ENCODE peak calls at places on chromosomes 7 and 10, in seven cellular contexts. One of them, this sample, is unnamed.

GRCh38 chr7:127751723-127752448 is 99.9 kb downstream of the SND1 start:
- DNase-seq in HCT116: no peak
- DNase-seq in A549: no peak
- DNase-seq in upper lobe of right lung: no peak
- DNase-seq in fibroblast of lung: peak
- DNase-seq in BJ: no peak
- DNase-seq in tibial artery: no peak
- DNase-seq in this sample: no peak

GRCh38 chr7:144534196-144534595 is 130.7 kb upstream of the NOBOX start:
- DNase-seq in HCT116: no peak
- DNase-seq in A549: no peak
- DNase-seq in upper lobe of right lung: no peak
- DNase-seq in fibroblast of lung: no peak
- DNase-seq in BJ: no peak
- DNase-seq in tibial artery: no peak
- DNase-seq in this sample: no peak

GRCh38 chr10:119655566-119656001 is 4.4 kb downstream of the BAG3 start:
- DNase-seq in HCT116: no peak
- DNase-seq in A549: peak
- DNase-seq in upper lobe of right lung: no peak
- DNase-seq in fibroblast of lung: peak
- DNase-seq in BJ: peak
- DNase-seq in tibial artery: peak
- DNase-seq in this sample: no peak

GRCh38 chr10:52135101-52135500 is 179.0 kb upstream of the DKK1 start:
- DNase-seq in HCT116: no peak
- DNase-seq in A549: no peak
- DNase-seq in upper lobe of right lung: no peak
- DNase-seq in fibroblast of lung: no peak
- DNase-seq in BJ: no peak
- DNase-seq in tibial artery: no peak
- DNase-seq in this sample: no peak

GRCh38 chr7:56175086-56175760 is 59.0 kb upstream of the NUPR2 start:
- DNase-seq in HCT116: no peak
- DNase-seq in A549: no peak
- DNase-seq in upper lobe of right lung: peak
- DNase-seq in fibroblast of lung: no peak
- DNase-seq in BJ: no peak
- DNase-seq in tibial artery: peak
- DNase-seq in this sample: no peak

GRCh38 chr7:18896343-18896975 is 221.0 kb downstream of the TWIST1 start:
- DNase-seq in HCT116: no peak
- DNase-seq in A549: no peak
- DNase-seq in upper lobe of right lung: no peak
- DNase-seq in fibroblast of lung: no peak
- DNase-seq in BJ: no peak
- DNase-seq in tibial artery: no peak
- DNase-seq in this sample: no peak

GRCh38 chr7:94623820-94624219 is 32.1 kb downstream of the SGCE start:
- DNase-seq in HCT116: no peak
- DNase-seq in A549: no peak
- DNase-seq in upper lobe of right lung: no peak
- DNase-seq in fibroblast of lung: no peak
- DNase-seq in BJ: no peak
- DNase-seq in tibial artery: no peak
- DNase-seq in this sample: no peak

GRCh38 chr7:31478018-31478417 is 35.9 kb upstream of the ITPRID1 start:
- DNase-seq in HCT116: no peak
- DNase-seq in A549: no peak
- DNase-seq in upper lobe of right lung: no peak
- DNase-seq in fibroblast of lung: no peak
- DNase-seq in BJ: no peak
- DNase-seq in tibial artery: no peak
- DNase-seq in this sample: no peak

GRCh38 chr10:51918451-51918850 is 219.1 kb upstream of the CSTF2T start:
- DNase-seq in HCT116: no peak
- DNase-seq in A549: no peak
- DNase-seq in upper lobe of right lung: no peak
- DNase-seq in fibroblast of lung: no peak
- DNase-seq in BJ: no peak
- DNase-seq in tibial artery: no peak
- DNase-seq in this sample: no peak

GRCh38 chr7:154695836-154696235 is 307.1 kb downstream of the PAXIP1 start:
- DNase-seq in HCT116: no peak
- DNase-seq in A549: no peak
- DNase-seq in upper lobe of right lung: no peak
- DNase-seq in fibroblast of lung: no peak
- DNase-seq in BJ: no peak
- DNase-seq in tibial artery: no peak
- DNase-seq in this sample: no peak

GRCh38 chr10:1615186-1615954 is 122.0 kb downstream of the ADARB2 start:
- DNase-seq in HCT116: no peak
- DNase-seq in A549: no peak
- DNase-seq in upper lobe of right lung: no peak
- DNase-seq in fibroblast of lung: no peak
- DNase-seq in BJ: no peak
- DNase-seq in tibial artery: no peak
- DNase-seq in this sample: no peak

GRCh38 chr7:96299496-96299895 is 22.4 kb downstream of the SLC25A13 start:
- DNase-seq in HCT116: no peak
- DNase-seq in A549: no peak
- DNase-seq in upper lobe of right lung: no peak
- DNase-seq in fibroblast of lung: no peak
- DNase-seq in BJ: no peak
- DNase-seq in tibial artery: no peak
- DNase-seq in this sample: no peak

GRCh38 chr7:82183633-82184032 is 259.9 kb downstream of the CACNA2D1 start:
- DNase-seq in HCT116: no peak
- DNase-seq in A549: no peak
- DNase-seq in upper lobe of right lung: no peak
- DNase-seq in fibroblast of lung: peak
- DNase-seq in BJ: no peak
- DNase-seq in tibial artery: no peak
- DNase-seq in this sample: no peak

GRCh38 chr7:20601121-20601520 is 14.3 kb upstream of the ABCB5 start:
- DNase-seq in HCT116: no peak
- DNase-seq in A549: no peak
- DNase-seq in upper lobe of right lung: no peak
- DNase-seq in fibroblast of lung: no peak
- DNase-seq in BJ: no peak
- DNase-seq in tibial artery: no peak
- DNase-seq in this sample: no peak

GRCh38 chr10:77898323-77899079 is 28.1 kb downstream of the DLG5 start:
- DNase-seq in HCT116: no peak
- DNase-seq in A549: no peak
- DNase-seq in upper lobe of right lung: peak
- DNase-seq in fibroblast of lung: no peak
- DNase-seq in BJ: no peak
- DNase-seq in tibial artery: no peak
- DNase-seq in this sample: no peak

GRCh38 chr7:94687810-94688209 is 31.9 kb upstream of the SGCE start:
- DNase-seq in HCT116: no peak
- DNase-seq in A549: no peak
- DNase-seq in upper lobe of right lung: no peak
- DNase-seq in fibroblast of lung: peak
- DNase-seq in BJ: no peak
- DNase-seq in tibial artery: no peak
- DNase-seq in this sample: no peak

GRCh38 chr10:274866-275265 is 139.6 kb downstream of the ZMYND11 start:
- DNase-seq in HCT116: no peak
- DNase-seq in A549: no peak
- DNase-seq in upper lobe of right lung: no peak
- DNase-seq in fibroblast of lung: no peak
- DNase-seq in BJ: no peak
- DNase-seq in tibial artery: no peak
- DNase-seq in this sample: no peak

GRCh38 chr7:24035653-24036414 is 248.2 kb upstream of the NPY start:
- DNase-seq in HCT116: no peak
- DNase-seq in A549: no peak
- DNase-seq in upper lobe of right lung: no peak
- DNase-seq in fibroblast of lung: no peak
- DNase-seq in BJ: no peak
- DNase-seq in tibial artery: no peak
- DNase-seq in this sample: no peak

GRCh38 chr7:4854916-4855315 is 6.9 kb downstream of the PAPOLB start:
- DNase-seq in HCT116: no peak
- DNase-seq in A549: no peak
- DNase-seq in upper lobe of right lung: no peak
- DNase-seq in fibroblast of lung: peak
- DNase-seq in BJ: no peak
- DNase-seq in tibial artery: no peak
- DNase-seq in this sample: no peak

GRCh38 chr10:12966067-12966466 is 35.4 kb downstream of the CCDC3 start:
- DNase-seq in HCT116: no peak
- DNase-seq in A549: no peak
- DNase-seq in upper lobe of right lung: no peak
- DNase-seq in fibroblast of lung: no peak
- DNase-seq in BJ: no peak
- DNase-seq in tibial artery: no peak
- DNase-seq in this sample: no peak

GRCh38 chr10:55630491-55631056 is 730.5 kb downstream of the ZWINT start:
- DNase-seq in HCT116: no peak
- DNase-seq in A549: no peak
- DNase-seq in upper lobe of right lung: peak
- DNase-seq in fibroblast of lung: peak
- DNase-seq in BJ: no peak
- DNase-seq in tibial artery: no peak
- DNase-seq in this sample: no peak

GRCh38 chr7:155796381-155797261 is 15.6 kb downstream of the SHH start:
- DNase-seq in HCT116: no peak
- DNase-seq in A549: peak
- DNase-seq in upper lobe of right lung: peak
- DNase-seq in fibroblast of lung: no peak
- DNase-seq in BJ: no peak
- DNase-seq in tibial artery: peak
- DNase-seq in this sample: no peak

GRCh38 chr10:120573355-120573754 is 116.3 kb downstream of the PLPP4 start:
- DNase-seq in HCT116: no peak
- DNase-seq in A549: no peak
- DNase-seq in upper lobe of right lung: no peak
- DNase-seq in fibroblast of lung: no peak
- DNase-seq in BJ: no peak
- DNase-seq in tibial artery: no peak
- DNase-seq in this sample: no peak

GRCh38 chr10:77236700-77237099 is 400.9 kb downstream of the KCNMA1 start:
- DNase-seq in HCT116: no peak
- DNase-seq in A549: no peak
- DNase-seq in upper lobe of right lung: no peak
- DNase-seq in fibroblast of lung: peak
- DNase-seq in BJ: no peak
- DNase-seq in tibial artery: no peak
- DNase-seq in this sample: no peak

GRCh38 chr7:128341733-128342132 is 2.0 kb downstream of the RBM28 start:
- DNase-seq in HCT116: no peak
- DNase-seq in A549: no peak
- DNase-seq in upper lobe of right lung: no peak
- DNase-seq in fibroblast of lung: no peak
- DNase-seq in BJ: no peak
- DNase-seq in tibial artery: no peak
- DNase-seq in this sample: no peak

GRCh38 chr7:121572615-121573014 is 176.5 kb upstream of the FAM3C start:
- DNase-seq in HCT116: no peak
- DNase-seq in A549: no peak
- DNase-seq in upper lobe of right lung: no peak
- DNase-seq in fibroblast of lung: no peak
- DNase-seq in BJ: no peak
- DNase-seq in tibial artery: no peak
- DNase-seq in this sample: no peak

GRCh38 chr10:97185326-97186058 is at the start of gene SLIT1:
- DNase-seq in HCT116: no peak
- DNase-seq in A549: peak
- DNase-seq in upper lobe of right lung: peak
- DNase-seq in fibroblast of lung: no peak
- DNase-seq in BJ: no peak
- DNase-seq in tibial artery: no peak
- DNase-seq in this sample: no peak

GRCh38 chr10:76882245-76882644 is 755.4 kb downstream of the KCNMA1 start:
- DNase-seq in HCT116: no peak
- DNase-seq in A549: no peak
- DNase-seq in upper lobe of right lung: no peak
- DNase-seq in fibroblast of lung: no peak
- DNase-seq in BJ: no peak
- DNase-seq in tibial artery: no peak
- DNase-seq in this sample: no peak

GRCh38 chr7:116711790-116712189 is 39.8 kb downstream of the MET start:
- DNase-seq in HCT116: no peak
- DNase-seq in A549: peak
- DNase-seq in upper lobe of right lung: no peak
- DNase-seq in fibroblast of lung: no peak
- DNase-seq in BJ: no peak
- DNase-seq in tibial artery: no peak
- DNase-seq in this sample: no peak

GRCh38 chr10:111076191-111076681 is 593 bp upstream of the ADRA2A start:
- DNase-seq in HCT116: peak
- DNase-seq in A549: peak
- DNase-seq in upper lobe of right lung: peak
- DNase-seq in fibroblast of lung: peak
- DNase-seq in BJ: no peak
- DNase-seq in tibial artery: no peak
- DNase-seq in this sample: no peak

GRCh38 chr10:60200682-60201053 is 189.0 kb downstream of the ANK3 start:
- DNase-seq in HCT116: no peak
- DNase-seq in A549: no peak
- DNase-seq in upper lobe of right lung: no peak
- DNase-seq in fibroblast of lung: no peak
- DNase-seq in BJ: no peak
- DNase-seq in tibial artery: no peak
- DNase-seq in this sample: no peak
- H3K4me3 ChIP-seq in HCT116: no peak
- H3K4me3 ChIP-seq in A549: no peak
- H3K4me3 ChIP-seq in upper lobe of right lung: no peak
- H3K4me3 ChIP-seq in fibroblast of lung: no peak
- H3K4me3 ChIP-seq in BJ: no peak
- H3K4me3 ChIP-seq in tibial artery: no peak
- H3K4me3 ChIP-seq in this sample: no peak

GRCh38 chr7:41416208-41416595 is 286.7 kb downstream of the INHBA start:
- DNase-seq in HCT116: no peak
- DNase-seq in A549: no peak
- DNase-seq in upper lobe of right lung: no peak
- DNase-seq in fibroblast of lung: peak
- DNase-seq in BJ: no peak
- DNase-seq in tibial artery: no peak
- DNase-seq in this sample: peak
- TF ChIP-seq CTCF in HCT116: no peak
- TF ChIP-seq CTCF in A549: no peak
- TF ChIP-seq CTCF in upper lobe of right lung: no peak
- TF ChIP-seq CTCF in fibroblast of lung: no peak
- TF ChIP-seq CTCF in BJ: no peak
- TF ChIP-seq CTCF in tibial artery: no peak
- TF ChIP-seq CTCF in this sample: no peak

GRCh38 chr7:83321011-83321410 is 158.3 kb upstream of the PCLO start:
- DNase-seq in HCT116: no peak
- DNase-seq in A549: no peak
- DNase-seq in upper lobe of right lung: no peak
- DNase-seq in fibroblast of lung: no peak
- DNase-seq in BJ: no peak
- DNase-seq in tibial artery: no peak
- DNase-seq in this sample: no peak
- H3K4me3 ChIP-seq in HCT116: no peak
- H3K4me3 ChIP-seq in A549: no peak
- H3K4me3 ChIP-seq in upper lobe of right lung: no peak
- H3K4me3 ChIP-seq in fibroblast of lung: no peak
- H3K4me3 ChIP-seq in BJ: no peak
- H3K4me3 ChIP-seq in tibial artery: no peak
- H3K4me3 ChIP-seq in this sample: no peak

GRCh38 chr7:100407285-100408180 is 21.0 kb downstream of the ZCWPW1 start:
- DNase-seq in HCT116: peak
- DNase-seq in A549: peak
- DNase-seq in upper lobe of right lung: no peak
- DNase-seq in fibroblast of lung: peak
- DNase-seq in BJ: peak
- DNase-seq in tibial artery: peak
- DNase-seq in this sample: peak
- TF ChIP-seq CTCF in HCT116: peak
- TF ChIP-seq CTCF in A549: peak
- TF ChIP-seq CTCF in upper lobe of right lung: peak
- TF ChIP-seq CTCF in fibroblast of lung: peak
- TF ChIP-seq CTCF in BJ: peak
- TF ChIP-seq CTCF in tibial artery: peak
- TF ChIP-seq CTCF in this sample: peak

This sample was measured in HFF-Myc.